ENCODE peak calls at places on chromosomes 4 and X, in ten cellular contexts. E is mesothelial cell of epicardium; P is KBM-7; U is Right ventricle myocardium inferior; V is stimulated activated naive CD4-positive, alpha-beta T cell; R is NAMALWA; K is CD4-positive, alpha-beta memory T cell; F is HEK293T; N is left cardiac atrium; B is activated T-cell treated with anti-CD3 and anti-CD28 coated beads for 1 hour. C is an unnamed sample.

GRCh38 chr4:52659722-52660261 is 691 bp upstream of the USP46 start:
- DNase-seq in E (peak; percentile 24), P (peak; percentile 48), U (peak; percentile 89), V (no peak), R (no peak), K (peak; percentile 15), F (no peak), N (peak; percentile 75), B (no peak), C (peak; percentile 33)

GRCh38 chr4:64584981-64585557 is 175.8 kb upstream of the TECRL start:
- DNase-seq in E (no peak), P (peak; percentile 27), U (no peak), V (no peak), R (peak; percentile 57), K (peak; percentile 1), F (peak; percentile 23), N (peak; percentile 36), B (no peak), C (no peak)

GRCh38 chrX:13432776-13433605 is 113.1 kb upstream of the ATXN3L start:
- DNase-seq in E (no peak), P (no peak), U (no peak), V (no peak), R (no peak), K (no peak), F (no peak), N (no peak), B (no peak), C (no peak)

GRCh38 chrX:151715735-151716134 is at the start of gene FATE1:
- DNase-seq in E (no peak), P (no peak), U (no peak), V (no peak), R (no peak), K (no peak), F (no peak), N (no peak), B (no peak), C (no peak)

GRCh38 chr4:8819421-8820177 is 52.0 kb downstream of the HMX1 start:
- DNase-seq in E (no peak), P (no peak), U (no peak), V (no peak), R (no peak), K (no peak), F (no peak), N (no peak), B (no peak), C (no peak)

GRCh38 chrX:1453390-1453783 is 678 bp upstream of the ASMTL start:
- DNase-seq in E (no peak), P (peak; percentile 75), U (no peak), V (no peak), R (no peak), K (peak; percentile 83), F (no peak), N (peak; percentile 80), B (peak; percentile 63), C (peak; percentile 86)

GRCh38 chr4:5052424-5052702 is 1.1 kb downstream of the STK32B start:
- DNase-seq in E (no peak), P (no peak), U (no peak), V (no peak), R (no peak), K (no peak), F (no peak), N (no peak), B (no peak), C (no peak)

GRCh38 chr4:77190053-77190452 is 33.0 kb downstream of the CCNG2 start:
- DNase-seq in E (no peak), P (no peak), U (no peak), V (no peak), R (no peak), K (no peak), F (no peak), N (no peak), B (no peak), C (no peak)

GRCh38 chr4:7462509-7462971 is 27.8 kb upstream of the PSAPL1 start:
- DNase-seq in E (no peak), P (no peak), U (no peak), V (no peak), R (no peak), K (no peak), F (no peak), N (no peak), B (no peak), C (peak; percentile 83)

GRCh38 chrX:40012800-40013682 is 84.7 kb downstream of the BCOR start:
- DNase-seq in E (no peak), P (peak; percentile 92), U (peak; percentile 84), V (no peak), R (peak; percentile 43), K (no peak), F (peak; percentile 55), N (peak; percentile 74), B (peak; percentile 14), C (no peak)